ENCODE peak calls at places on chromosomes 11 and 22, in nine cellular contexts. J is brain pericyte; H is myocyte; N is occipital lobe; Z is activated CD4-positive, alpha-beta T cell treated with anti-CD3 and anti-CD28 coated beads, Interleukin-2, amount 10 ng/mL, durations not matched to agents 7 days and 5 days; R is AG09319; S is GM04503; L is type B pancreatic cell; X is GM13976. F is an unnamed sample.

GRCh38 chr11:85946221-85946620 is 91.0 kb downstream of the CCDC83 start:
- DNase-seq in J (no peak), H (no peak), N (no peak), Z (no peak), R (no peak), S (no peak), L (no peak), X (no peak), F (no peak)

GRCh38 chr22:36365020-36365411 is 22.8 kb downstream of the MYH9 start:
- DNase-seq in J (no peak), H (peak), N (no peak), Z (peak), R (no peak), S (peak), L (no peak), X (peak), F (peak)

GRCh38 chr22:21022955-21023614 is 8.1 kb downstream of the P2RX6 start:
- DNase-seq in J (no peak), H (no peak), N (no peak), Z (no peak), R (no peak), S (no peak), L (no peak), X (no peak), F (no peak)

GRCh38 chr11:83554896-83555295 is 268.7 kb upstream of the CCDC90B start:
- DNase-seq in J (no peak), H (no peak), N (no peak), Z (no peak), R (no peak), S (no peak), L (no peak), X (no peak), F (no peak)

GRCh38 chr22:45534339-45535192 is 31.9 kb downstream of the FBLN1 start:
- DNase-seq in J (no peak), H (peak), N (no peak), Z (no peak), R (no peak), S (no peak), L (no peak), X (no peak), F (peak)

GRCh38 chr11:46890665-46891064 is 27.7 kb downstream of the LRP4 start:
- DNase-seq in J (no peak), H (peak), N (no peak), Z (no peak), R (no peak), S (no peak), L (no peak), X (no peak), F (peak)

GRCh38 chr22:39906207-39906606 is 5.3 kb downstream of the GRAP2 start:
- DNase-seq in J (no peak), H (no peak), N (no peak), Z (no peak), R (no peak), S (no peak), L (no peak), X (no peak), F (no peak)

GRCh38 chr11:61725632-61726280 is 26.7 kb upstream of the MYRF start:
- DNase-seq in J (peak), H (no peak), N (no peak), Z (no peak), R (no peak), S (no peak), L (no peak), X (no peak), F (peak)